ENCODE peak calls at places on chromosomes 2 and 18, in five cellular contexts. C is KG1; A is H54; I is cardiac fibroblast; P is activated effector memory CD4-positive, alpha-beta T cell treated with anti-CD3 and anti-CD28 coated beads, Interleukin-2, amount 50 U/mL, for 16 hours. O is an unnamed sample.

GRCh38 chr2:227383687-227384086 is 4.1 kb downstream of the SCYGR1 start:
- DNase-seq in I (no peak), C (no peak), P (no peak), A (no peak), O (no peak)

GRCh38 chr2:177549171-177549570 is 156.6 kb downstream of the AGPS start:
- DNase-seq in C (no peak), I (no peak), P (no peak), A (no peak), O (no peak)

GRCh38 chr2:157867703-157868102 is 8.4 kb downstream of the ACVR1 start:
- DNase-seq in A (no peak), I (no peak), P (no peak), C (no peak), O (no peak)

GRCh38 chr2:238169021-238169707 is 10.4 kb downstream of the ERFE start:
- DNase-seq in P (no peak), I (peak), C (no peak), A (no peak), O (no peak)

GRCh38 chr2:240821429-240821778 is 1.4 kb upstream of the KIF1A start:
- DNase-seq in P (no peak), I (no peak), C (no peak), A (no peak), O (no peak)

GRCh38 chr2:231162036-231162345 is 36.4 kb upstream of the ARMC9 start:
- DNase-seq in A (peak), I (peak), P (no peak), C (no peak), O (no peak)

GRCh38 chr2:214277880-214278279 is 133.0 kb upstream of the VWC2L start:
- DNase-seq in A (no peak), C (no peak), I (no peak), P (no peak), O (no peak)

GRCh38 chr2:45895477-45895876 is 244.0 kb downstream of the PRKCE start:
- DNase-seq in A (no peak), I (no peak), C (no peak), P (no peak), O (no peak)

GRCh38 chr2:221100467-221101089 is 471.5 kb downstream of the EPHA4 start:
- DNase-seq in I (no peak), C (no peak), P (no peak), A (no peak), O (no peak)

GRCh38 chr2:53036196-53036595 is 731.4 kb upstream of the CHAC2 start:
- DNase-seq in A (no peak), C (no peak), I (peak), P (no peak), O (no peak)

GRCh38 chr2:144937899-144938298 is 418.0 kb upstream of the ZEB2 start:
- DNase-seq in A (no peak), I (peak), C (no peak), P (no peak), O (no peak)

GRCh38 chr18:77906103-77906502 is 656.5 kb downstream of the GALR1 start:
- DNase-seq in A (no peak), I (no peak), P (no peak), C (no peak), O (no peak)

GRCh38 chr2:10675126-10675525 is 14.6 kb downstream of the NOL10 start:
- DNase-seq in A (no peak), C (no peak), P (no peak), I (no peak), O (no peak)

GRCh38 chr2:152615177-152615576 is 102.1 kb downstream of the PRPF40A start:
- DNase-seq in P (no peak), C (no peak), A (no peak), I (no peak), O (no peak)

GRCh38 chr2:142044168-142044567 is 86.6 kb downstream of the LRP1B start:
- DNase-seq in I (no peak), C (no peak), P (no peak), A (no peak), O (no peak)

GRCh38 chr2:166750624-166751023 is 137.7 kb upstream of the XIRP2 start:
- DNase-seq in I (no peak), A (no peak), P (no peak), C (no peak), O (no peak)

GRCh38 chr2:105521176-105521575 is 122.3 kb upstream of the FHL2 start:
- DNase-seq in I (peak), A (no peak), P (no peak), C (no peak), O (no peak)

GRCh38 chr2:226707500-226707899 is 92.1 kb downstream of the IRS1 start:
- DNase-seq in C (no peak), A (no peak), P (no peak), I (peak), O (no peak)

GRCh38 chr2:199458806-199459285 is 1.1 kb upstream of the SATB2 start:
- DNase-seq in C (no peak), A (no peak), P (no peak), I (peak), O (no peak)

GRCh38 chr2:64650722-64651338 is 2.9 kb downstream of the SERTAD2 start:
- DNase-seq in C (no peak), I (no peak), A (no peak), P (no peak), O (no peak)

GRCh38 chr2:136378712-136379595 is 261.0 kb upstream of the CXCR4 start:
- DNase-seq in C (peak), I (peak), A (peak), P (peak), O (peak)

GRCh38 chr18:51614967-51615571 is 417.6 kb upstream of the MEX3C start:
- DNase-seq in C (no peak), I (peak), P (no peak), A (no peak), O (no peak)

GRCh38 chr2:113390133-113390849 is 47.2 kb upstream of the ZNG1B start:
- DNase-seq in A (peak), P (peak), I (peak), C (no peak), O (peak)

GRCh38 chr2:167331636-167332232 is 443.5 kb downstream of the XIRP2 start:
- DNase-seq in P (no peak), I (peak), A (no peak), C (no peak), O (no peak)

GRCh38 chr2:85748948-85749875 is 4.6 kb upstream of the ATOH8 start:
- DNase-seq in A (no peak), I (peak), C (no peak), P (no peak), O (no peak)

GRCh38 chr2:138223321-138223720 is 259.0 kb downstream of the HNMT start:
- DNase-seq in I (no peak), A (peak), P (no peak), C (no peak), O (no peak)

GRCh38 chr2:223941579-223942277 is 3.4 kb downstream of the WDFY1 start:
- DNase-seq in I (peak), P (peak), C (no peak), A (peak), O (no peak)